ENCODE peak calls at places on chromosome 1, in five cellular contexts. Q, M, V, K and D are unnamed samples.

GRCh38 chr1:15994590-15995351 is 9.3 kb upstream of the SRARP start:
- DNase-seq in Q (no peak), M (peak), V (no peak), K (peak), D (no peak)

GRCh38 chr1:17225140-17225539 is 20.2 kb downstream of the PADI1 start:
- DNase-seq in Q (no peak), M (no peak), V (no peak), K (no peak), D (no peak)

GRCh38 chr1:101025283-101025679 is 303 bp downstream of the DPH5 start:
- DNase-seq in Q (no peak), M (peak), V (no peak), K (no peak), D (no peak)

GRCh38 chr1:7223334-7224080 is 438.3 kb downstream of the CAMTA1 start:
- DNase-seq in Q (peak), M (no peak), V (peak), K (no peak), D (no peak)

GRCh38 chr1:212934050-212934449 is 16.3 kb upstream of the VASH2 start:
- DNase-seq in Q (no peak), M (no peak), V (no peak), K (no peak), D (no peak)

GRCh38 chr1:168689726-168690602 is 39.0 kb downstream of the DPT start:
- DNase-seq in Q (peak), M (no peak), V (no peak), K (no peak), D (no peak)

GRCh38 chr1:179145521-179145920 is 63.7 kb downstream of the TOR3A start:
- DNase-seq in Q (no peak), M (no peak), V (no peak), K (no peak), D (no peak)

GRCh38 chr1:89557954-89558353 is 33.3 kb downstream of the LRRC8B start:
- DNase-seq in Q (no peak), M (no peak), V (no peak), K (no peak), D (no peak)

GRCh38 chr1:158289722-158290570 is at the start of gene CD1C:
- DNase-seq in Q (no peak), M (no peak), V (no peak), K (no peak), D (no peak)

GRCh38 chr1:188668083-188668482 is 1809.6 kb downstream of the BRINP3 start:
- DNase-seq in Q (no peak), M (no peak), V (no peak), K (no peak), D (no peak)

GRCh38 chr1:56060901-56061300 is 518.5 kb downstream of the PLPP3 start:
- DNase-seq in Q (no peak), M (no peak), V (peak), K (no peak), D (no peak)

GRCh38 chr1:157505481-157506272 is 46.6 kb downstream of the FCRL5 start:
- DNase-seq in Q (peak), M (peak), V (no peak), K (no peak), D (peak)

GRCh38 chr1:5269901-5270300 is 615.5 kb downstream of the AJAP1 start:
- DNase-seq in Q (no peak), M (no peak), V (no peak), K (no peak), D (no peak)

GRCh38 chr1:90768098-90768497 is 51.0 kb upstream of the BARHL2 start:
- DNase-seq in Q (no peak), M (no peak), V (no peak), K (no peak), D (no peak)

GRCh38 chr1:31064115-31064514 is 1.4 kb downstream of the PUM1 start:
- DNase-seq in Q (no peak), M (no peak), V (no peak), K (no peak), D (no peak)

GRCh38 chr1:17110555-17110926 is 8.7 kb downstream of the PADI2 start:
- DNase-seq in Q (no peak), M (no peak), V (no peak), K (no peak), D (no peak)

GRCh38 chr1:231241751-231242150 is 739 bp downstream of the GNPAT start:
- DNase-seq in Q (no peak), M (peak), V (no peak), K (no peak), D (no peak)

GRCh38 chr1:206557636-206558473 is 50.5 kb downstream of the RASSF5 start:
- DNase-seq in Q (no peak), M (no peak), V (no peak), K (peak), D (no peak)

GRCh38 chr1:54398963-54399528 is 7.1 kb downstream of the SSBP3 start:
- DNase-seq in Q (no peak), M (no peak), V (no peak), K (no peak), D (no peak)

GRCh38 chr1:63405021-63405420 is 37.6 kb downstream of the ALG6 start:
- DNase-seq in Q (no peak), M (no peak), V (no peak), K (no peak), D (no peak)

GRCh38 chr1:199723557-199723956 is 304.0 kb upstream of the NR5A2 start:
- DNase-seq in Q (no peak), M (no peak), V (no peak), K (no peak), D (no peak)

GRCh38 chr1:5830771-5831599 is 161.2 kb downstream of the NPHP4 start:
- DNase-seq in Q (no peak), M (peak), V (no peak), K (no peak), D (no peak)

GRCh38 chr1:220817907-220818306 is 31.2 kb downstream of the MTARC1 start:
- DNase-seq in Q (no peak), M (no peak), V (peak), K (no peak), D (no peak)

GRCh38 chr1:3529099-3529729 is 74.7 kb downstream of the ARHGEF16 start:
- DNase-seq in Q (no peak), M (peak), V (no peak), K (no peak), D (no peak)

GRCh38 chr1:3530086-3530930 is 75.8 kb downstream of the ARHGEF16 start:
- DNase-seq in Q (no peak), M (peak), V (no peak), K (no peak), D (no peak)

GRCh38 chr1:3533051-3534048 is 78.0 kb downstream of the MEGF6 start:
- DNase-seq in Q (no peak), M (no peak), V (no peak), K (no peak), D (no peak)

GRCh38 chr1:3531928-3532327 is 77.5 kb downstream of the ARHGEF16 start:
- DNase-seq in Q (no peak), M (no peak), V (no peak), K (no peak), D (no peak)

GRCh38 chr1:3530931-3531818 is 76.7 kb downstream of the ARHGEF16 start:
- DNase-seq in Q (no peak), M (peak), V (no peak), K (peak), D (no peak)
- H3K4me3 ChIP-seq in Q (peak), M (peak), V (peak), K (peak), D (peak)

DNA sequence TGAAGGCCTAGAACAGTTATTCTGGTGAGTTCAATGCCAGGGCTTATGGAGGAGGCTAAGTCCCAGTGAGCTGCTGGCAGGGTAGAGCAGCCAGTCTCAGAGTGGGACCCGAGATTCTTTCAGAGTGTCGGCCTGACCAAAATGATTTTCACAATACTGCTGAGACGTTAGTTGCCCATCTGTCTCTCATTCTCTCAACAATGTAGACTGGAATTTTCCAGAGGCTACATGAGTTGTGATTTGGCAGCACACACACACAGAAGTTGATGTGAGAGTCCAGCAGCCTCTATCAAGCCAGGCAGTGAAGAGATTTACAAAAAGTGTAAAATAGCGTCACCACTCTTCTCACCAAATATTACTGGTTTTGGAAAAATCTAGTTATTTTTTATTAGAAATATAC is 21.7 kb downstream of the CACNA1S start:
- DNase-seq in Q (no peak), M (no peak), V (no peak), K (no peak), D (no peak)
- H3K4me3 ChIP-seq in Q (no peak), M (no peak), V (no peak), K (no peak), D (no peak)

GRCh38 chr1:26158271-26159112 is at the start of gene FAM110D:
- DNase-seq in Q (no peak), M (peak), V (no peak), K (no peak), D (no peak)
- H3K4me3 ChIP-seq in Q (no peak), M (peak), V (no peak), K (no peak), D (no peak)

GRCh38 chr1:98403981-98404380 is 257.5 kb upstream of the SNX7 start:
- DNase-seq in Q (no peak), M (no peak), V (no peak), K (no peak), D (no peak)

GRCh38 chr1:98406346-98407088 is 255.0 kb upstream of the SNX7 start:
- DNase-seq in Q (no peak), M (no peak), V (no peak), K (no peak), D (no peak)

GRCh38 chr1:98402860-98403259 is 258.7 kb upstream of the SNX7 start:
- DNase-seq in Q (no peak), M (no peak), V (no peak), K (no peak), D (no peak)

GRCh38 chr1:98410082-98410481 is 251.4 kb upstream of the SNX7 start:
- DNase-seq in Q (no peak), M (no peak), V (no peak), K (no peak), D (no peak)

GRCh38 chr1:98405581-98406059 is 255.9 kb upstream of the SNX7 start:
- DNase-seq in Q (no peak), M (no peak), V (no peak), K (no peak), D (no peak)
- H3K4me3 ChIP-seq in Q (no peak), M (no peak), V (no peak), K (no peak), D (no peak)

GRCh38 chr1:226882187-226882586 is 11.8 kb downstream of the PSEN2 start:
- DNase-seq in Q (no peak), M (no peak), V (no peak), K (no peak), D (no peak)

GRCh38 chr1:226884116-226884515 is 13.7 kb downstream of the PSEN2 start:
- DNase-seq in Q (no peak), M (no peak), V (no peak), K (no peak), D (no peak)

GRCh38 chr1:226883630-226884029 is 13.2 kb downstream of the PSEN2 start:
- DNase-seq in Q (no peak), M (no peak), V (no peak), K (no peak), D (no peak)

GRCh38 chr1:226881515-226882185 is 11.2 kb downstream of the PSEN2 start:
- DNase-seq in Q (no peak), M (no peak), V (no peak), K (no peak), D (no peak)

GRCh38 chr1:226882631-226883409 is 12.4 kb downstream of the PSEN2 start:
- DNase-seq in Q (no peak), M (no peak), V (no peak), K (peak), D (peak)
- H3K4me3 ChIP-seq in Q (no peak), M (no peak), V (no peak), K (peak), D (no peak)